ENCODE peak calls at places on chromosomes 11 and 22, in seven cellular contexts. One of them, this sample, is unnamed.

GRCh38 chr22:20267441-20268288 is 453 bp downstream of the RTN4R start:
- DNase-seq in H9: no peak
- DNase-seq in fibroblast of lung: no peak
- DNase-seq in CD4-positive, alpha-beta T cell: no peak
- DNase-seq in GM20000: no peak
- DNase-seq in progenitor cell of endocrine pancreas: peak
- DNase-seq in transverse colon: peak
- DNase-seq in this sample: no peak

GRCh38 chr11:2272946-2273280 is 2.5 kb upstream of the ASCL2 start:
- DNase-seq in H9: no peak
- DNase-seq in fibroblast of lung: no peak
- DNase-seq in CD4-positive, alpha-beta T cell: no peak
- DNase-seq in GM20000: no peak
- DNase-seq in progenitor cell of endocrine pancreas: no peak
- DNase-seq in transverse colon: no peak
- DNase-seq in this sample: no peak

GRCh38 chr22:42793848-42794405 is 63.1 kb downstream of the ARFGAP3 start:
- DNase-seq in H9: no peak
- DNase-seq in fibroblast of lung: no peak
- DNase-seq in CD4-positive, alpha-beta T cell: no peak
- DNase-seq in GM20000: no peak
- DNase-seq in progenitor cell of endocrine pancreas: no peak
- DNase-seq in transverse colon: no peak
- DNase-seq in this sample: no peak

GRCh38 chr11:18641677-18642076 is 7.5 kb upstream of the SPTY2D1 start:
- DNase-seq in H9: no peak
- DNase-seq in fibroblast of lung: no peak
- DNase-seq in CD4-positive, alpha-beta T cell: no peak
- DNase-seq in GM20000: no peak
- DNase-seq in progenitor cell of endocrine pancreas: no peak
- DNase-seq in transverse colon: no peak
- DNase-seq in this sample: no peak

GRCh38 chr11:65498042-65498726 is 661 bp upstream of the MALAT1 start:
- DNase-seq in H9: no peak
- DNase-seq in fibroblast of lung: peak
- DNase-seq in CD4-positive, alpha-beta T cell: peak
- DNase-seq in GM20000: no peak
- DNase-seq in progenitor cell of endocrine pancreas: no peak
- DNase-seq in transverse colon: peak
- DNase-seq in this sample: peak

GRCh38 chr11:20112291-20113146 is 47.8 kb downstream of the DBX1 start:
- DNase-seq in H9: peak
- DNase-seq in fibroblast of lung: peak
- DNase-seq in CD4-positive, alpha-beta T cell: no peak
- DNase-seq in GM20000: no peak
- DNase-seq in progenitor cell of endocrine pancreas: no peak
- DNase-seq in transverse colon: peak
- DNase-seq in this sample: no peak

GRCh38 chr11:37108436-37109204 is 510.6 kb upstream of the RAG2 start:
- DNase-seq in H9: no peak
- DNase-seq in fibroblast of lung: peak
- DNase-seq in CD4-positive, alpha-beta T cell: no peak
- DNase-seq in GM20000: no peak
- DNase-seq in progenitor cell of endocrine pancreas: no peak
- DNase-seq in transverse colon: no peak
- DNase-seq in this sample: no peak

GRCh38 chr11:43574949-43575915 is 105.3 kb upstream of the HSD17B12 start:
- DNase-seq in H9: no peak
- DNase-seq in fibroblast of lung: peak
- DNase-seq in CD4-positive, alpha-beta T cell: no peak
- DNase-seq in GM20000: peak
- DNase-seq in progenitor cell of endocrine pancreas: no peak
- DNase-seq in transverse colon: no peak
- DNase-seq in this sample: peak

GRCh38 chr22:21443735-21444421 is 23.3 kb upstream of the TMEM191C start:
- DNase-seq in H9: peak
- DNase-seq in fibroblast of lung: no peak
- DNase-seq in CD4-positive, alpha-beta T cell: no peak
- DNase-seq in GM20000: no peak
- DNase-seq in progenitor cell of endocrine pancreas: no peak
- DNase-seq in transverse colon: no peak
- DNase-seq in this sample: no peak

GRCh38 chr11:23405350-23405937 is 545.2 kb upstream of the CCDC179 start:
- DNase-seq in H9: no peak
- DNase-seq in fibroblast of lung: no peak
- DNase-seq in CD4-positive, alpha-beta T cell: no peak
- DNase-seq in GM20000: no peak
- DNase-seq in progenitor cell of endocrine pancreas: no peak
- DNase-seq in transverse colon: no peak
- DNase-seq in this sample: no peak

GRCh38 chr11:77081976-77082836 is 15.4 kb downstream of the CAPN5 start:
- DNase-seq in H9: no peak
- DNase-seq in fibroblast of lung: no peak
- DNase-seq in CD4-positive, alpha-beta T cell: no peak
- DNase-seq in GM20000: no peak
- DNase-seq in progenitor cell of endocrine pancreas: no peak
- DNase-seq in transverse colon: peak
- DNase-seq in this sample: no peak

GRCh38 chr11:13949876-13950275 is 12.6 kb upstream of the SPON1 start:
- DNase-seq in H9: no peak
- DNase-seq in fibroblast of lung: no peak
- DNase-seq in CD4-positive, alpha-beta T cell: no peak
- DNase-seq in GM20000: no peak
- DNase-seq in progenitor cell of endocrine pancreas: no peak
- DNase-seq in transverse colon: no peak
- DNase-seq in this sample: no peak

GRCh38 chr11:110907629-110908028 is 195.4 kb upstream of the ARHGAP20 start:
- DNase-seq in H9: no peak
- DNase-seq in fibroblast of lung: peak
- DNase-seq in CD4-positive, alpha-beta T cell: no peak
- DNase-seq in GM20000: no peak
- DNase-seq in progenitor cell of endocrine pancreas: no peak
- DNase-seq in transverse colon: peak
- DNase-seq in this sample: no peak

GRCh38 chr11:59178401-59178800 is 6.5 kb downstream of the DTX4 start:
- DNase-seq in H9: no peak
- DNase-seq in fibroblast of lung: no peak
- DNase-seq in CD4-positive, alpha-beta T cell: no peak
- DNase-seq in GM20000: no peak
- DNase-seq in progenitor cell of endocrine pancreas: no peak
- DNase-seq in transverse colon: no peak
- DNase-seq in this sample: no peak

GRCh38 chr22:44493206-44493605 is 4.8 kb downstream of the RTL6 start:
- DNase-seq in H9: no peak
- DNase-seq in fibroblast of lung: no peak
- DNase-seq in CD4-positive, alpha-beta T cell: no peak
- DNase-seq in GM20000: no peak
- DNase-seq in progenitor cell of endocrine pancreas: no peak
- DNase-seq in transverse colon: no peak
- DNase-seq in this sample: no peak

GRCh38 chr11:62912268-62912667 is 8.9 kb downstream of the CHRM1 start:
- DNase-seq in H9: no peak
- DNase-seq in fibroblast of lung: no peak
- DNase-seq in CD4-positive, alpha-beta T cell: no peak
- DNase-seq in GM20000: no peak
- DNase-seq in progenitor cell of endocrine pancreas: no peak
- DNase-seq in transverse colon: no peak
- DNase-seq in this sample: no peak

GRCh38 chr11:123616505-123617198 is 37.8 kb downstream of the SCN3B start:
- DNase-seq in H9: no peak
- DNase-seq in fibroblast of lung: peak
- DNase-seq in CD4-positive, alpha-beta T cell: no peak
- DNase-seq in GM20000: no peak
- DNase-seq in progenitor cell of endocrine pancreas: no peak
- DNase-seq in transverse colon: peak
- DNase-seq in this sample: no peak

GRCh38 chr11:75820636-75821035 is 5.6 kb downstream of the UVRAG start:
- DNase-seq in H9: no peak
- DNase-seq in fibroblast of lung: peak
- DNase-seq in CD4-positive, alpha-beta T cell: no peak
- DNase-seq in GM20000: no peak
- DNase-seq in progenitor cell of endocrine pancreas: no peak
- DNase-seq in transverse colon: no peak
- DNase-seq in this sample: no peak

GRCh38 chr11:69718912-69719311 is 15.1 kb upstream of the FGF19 start:
- DNase-seq in H9: no peak
- DNase-seq in fibroblast of lung: no peak
- DNase-seq in CD4-positive, alpha-beta T cell: no peak
- DNase-seq in GM20000: no peak
- DNase-seq in progenitor cell of endocrine pancreas: no peak
- DNase-seq in transverse colon: no peak
- DNase-seq in this sample: no peak

GRCh38 chr11:69716099-69716498 is 12.3 kb upstream of the FGF19 start:
- DNase-seq in H9: no peak
- DNase-seq in fibroblast of lung: no peak
- DNase-seq in CD4-positive, alpha-beta T cell: no peak
- DNase-seq in GM20000: no peak
- DNase-seq in progenitor cell of endocrine pancreas: no peak
- DNase-seq in transverse colon: no peak
- DNase-seq in this sample: no peak

GRCh38 chr11:69716891-69717747 is 13.3 kb upstream of the FGF19 start:
- DNase-seq in H9: no peak
- DNase-seq in fibroblast of lung: no peak
- DNase-seq in CD4-positive, alpha-beta T cell: no peak
- DNase-seq in GM20000: no peak
- DNase-seq in progenitor cell of endocrine pancreas: no peak
- DNase-seq in transverse colon: no peak
- DNase-seq in this sample: no peak

GRCh38 chr11:69715446-69715845 is 11.6 kb upstream of the FGF19 start:
- DNase-seq in H9: no peak
- DNase-seq in fibroblast of lung: no peak
- DNase-seq in CD4-positive, alpha-beta T cell: no peak
- DNase-seq in GM20000: no peak
- DNase-seq in progenitor cell of endocrine pancreas: no peak
- DNase-seq in transverse colon: no peak
- DNase-seq in this sample: no peak

GRCh38 chr11:69718147-69718546 is 14.3 kb upstream of the FGF19 start:
- DNase-seq in H9: peak
- DNase-seq in fibroblast of lung: no peak
- DNase-seq in CD4-positive, alpha-beta T cell: no peak
- DNase-seq in GM20000: peak
- DNase-seq in progenitor cell of endocrine pancreas: peak
- DNase-seq in transverse colon: no peak
- DNase-seq in this sample: peak
- TF ChIP-seq CTCF in H9: peak
- TF ChIP-seq CTCF in fibroblast of lung: peak
- TF ChIP-seq CTCF in CD4-positive, alpha-beta T cell: no peak
- TF ChIP-seq CTCF in GM20000: no peak
- TF ChIP-seq CTCF in progenitor cell of endocrine pancreas: peak
- TF ChIP-seq CTCF in transverse colon: peak
- TF ChIP-seq CTCF in this sample: peak

DNA sequence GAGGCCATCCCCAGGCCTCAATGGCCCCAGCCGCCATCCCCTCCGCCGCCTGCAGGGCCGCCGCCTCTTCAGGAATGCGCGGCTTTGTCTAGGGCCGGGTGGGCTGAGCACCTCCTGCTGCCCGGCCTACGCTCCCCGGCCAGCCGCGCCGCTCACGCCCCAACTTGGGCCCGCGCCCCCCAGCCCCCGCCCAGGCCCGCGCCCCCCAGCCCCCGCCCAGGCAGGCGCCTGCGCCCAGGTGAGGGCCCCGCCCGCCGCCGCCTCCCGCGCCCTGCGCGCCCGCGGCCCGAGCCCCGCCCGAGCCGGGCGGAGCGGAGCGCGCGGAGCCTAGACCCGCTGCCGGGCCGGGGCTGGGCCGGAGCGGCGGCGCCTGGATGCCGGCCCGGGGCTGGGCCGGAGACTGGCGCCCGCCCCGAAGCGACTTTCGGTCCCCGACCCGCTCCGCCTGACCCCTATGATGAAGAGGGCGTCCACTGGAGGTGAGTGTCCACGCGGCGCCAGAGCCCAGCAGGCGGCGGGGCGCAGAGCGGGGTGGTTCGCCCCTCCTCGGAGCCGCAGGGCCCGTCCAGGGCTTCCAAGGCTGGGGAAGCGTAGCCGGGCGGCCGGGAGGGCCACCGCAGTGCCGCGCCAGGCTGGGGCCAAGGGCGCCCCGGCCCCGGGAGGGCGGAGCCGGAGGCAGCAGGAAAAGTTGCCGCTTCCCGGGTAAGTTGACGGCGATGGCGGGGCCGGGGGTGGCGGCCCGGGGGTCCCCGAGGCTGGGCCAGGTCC is 34.3 kb upstream of the PRODH start:
- DNase-seq in H9: peak
- DNase-seq in fibroblast of lung: peak
- DNase-seq in CD4-positive, alpha-beta T cell: peak
- DNase-seq in GM20000: peak
- DNase-seq in progenitor cell of endocrine pancreas: peak
- DNase-seq in transverse colon: no peak
- DNase-seq in this sample: no peak
- TF ChIP-seq CTCF in H9: peak
- TF ChIP-seq CTCF in fibroblast of lung: no peak
- TF ChIP-seq CTCF in CD4-positive, alpha-beta T cell: no peak
- TF ChIP-seq CTCF in GM20000: no peak
- TF ChIP-seq CTCF in progenitor cell of endocrine pancreas: peak
- TF ChIP-seq CTCF in transverse colon: no peak
- TF ChIP-seq CTCF in this sample: no peak

GRCh38 chr11:69889400-69890372 is 70.5 kb upstream of the FGF3 start:
- DNase-seq in H9: peak
- DNase-seq in fibroblast of lung: no peak
- DNase-seq in CD4-positive, alpha-beta T cell: no peak
- DNase-seq in GM20000: no peak
- DNase-seq in progenitor cell of endocrine pancreas: no peak
- DNase-seq in transverse colon: no peak
- DNase-seq in this sample: no peak
- TF ChIP-seq CTCF in H9: no peak
- TF ChIP-seq CTCF in fibroblast of lung: no peak
- TF ChIP-seq CTCF in CD4-positive, alpha-beta T cell: no peak
- TF ChIP-seq CTCF in GM20000: no peak
- TF ChIP-seq CTCF in progenitor cell of endocrine pancreas: no peak
- TF ChIP-seq CTCF in transverse colon: no peak
- TF ChIP-seq CTCF in this sample: no peak

GRCh38 chr11:132858203-132858602 is 674.1 kb downstream of the OPCML start:
- DNase-seq in H9: peak
- DNase-seq in fibroblast of lung: peak
- DNase-seq in CD4-positive, alpha-beta T cell: no peak
- DNase-seq in GM20000: no peak
- DNase-seq in progenitor cell of endocrine pancreas: no peak
- DNase-seq in transverse colon: no peak
- DNase-seq in this sample: no peak
- TF ChIP-seq CTCF in H9: peak
- TF ChIP-seq CTCF in fibroblast of lung: peak
- TF ChIP-seq CTCF in CD4-positive, alpha-beta T cell: no peak
- TF ChIP-seq CTCF in GM20000: no peak
- TF ChIP-seq CTCF in progenitor cell of endocrine pancreas: no peak
- TF ChIP-seq CTCF in transverse colon: no peak
- TF ChIP-seq CTCF in this sample: no peak

DNA sequence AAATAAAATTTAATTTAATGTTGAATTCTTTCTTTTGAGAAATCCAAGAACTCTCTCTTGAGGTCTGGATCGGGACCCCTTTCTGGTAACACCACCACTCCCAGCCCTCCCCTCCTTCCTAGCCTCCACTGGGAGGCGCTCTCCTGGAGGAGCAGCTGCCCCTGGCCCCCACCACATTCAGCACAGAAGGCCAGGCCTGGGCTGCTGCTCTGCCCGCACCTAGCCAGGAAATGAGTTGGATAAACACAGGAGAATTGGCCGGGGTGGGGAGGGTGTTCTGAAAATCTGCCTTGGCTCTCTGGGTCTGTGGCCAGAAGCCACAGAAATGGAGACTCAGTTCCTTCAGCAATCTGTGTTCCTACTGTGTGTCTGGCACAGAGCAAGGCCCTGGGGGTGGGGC is 31.2 kb downstream of the C22orf42 start:
- DNase-seq in H9: peak
- DNase-seq in fibroblast of lung: no peak
- DNase-seq in CD4-positive, alpha-beta T cell: no peak
- DNase-seq in GM20000: no peak
- DNase-seq in progenitor cell of endocrine pancreas: no peak
- DNase-seq in transverse colon: no peak
- DNase-seq in this sample: no peak
- TF ChIP-seq CTCF in H9: peak
- TF ChIP-seq CTCF in fibroblast of lung: no peak
- TF ChIP-seq CTCF in CD4-positive, alpha-beta T cell: no peak
- TF ChIP-seq CTCF in GM20000: no peak
- TF ChIP-seq CTCF in progenitor cell of endocrine pancreas: peak
- TF ChIP-seq CTCF in transverse colon: no peak
- TF ChIP-seq CTCF in this sample: peak